ENCODE peak calls at places on chromosomes 12 and 14, in six cellular contexts. S, V, F, G, O and H are unnamed samples.

GRCh38 chr12:54240971-54241588 is 38.8 kb downstream of the CBX5 start:
- DNase-seq in S (no peak), V (no peak), F (no peak), G (no peak), O (no peak), H (no peak)

GRCh38 chr14:22472466-22472865 is 116.6 kb downstream of the DAD1 start:
- DNase-seq in S (no peak), V (no peak), F (no peak), G (no peak), O (no peak), H (no peak)

GRCh38 chr12:72272731-72273498 is 745 bp downstream of the TRHDE start:
- DNase-seq in S (no peak), V (peak), F (peak), G (no peak), O (no peak), H (peak)

GRCh38 chr14:73239463-73240241 is 2.3 kb downstream of the PAPLN start:
- DNase-seq in S (peak), V (peak), F (peak), G (no peak), O (peak), H (no peak)

GRCh38 chr14:32472512-32473472 is 143.7 kb downstream of the AKAP6 start:
- DNase-seq in S (no peak), V (peak), F (no peak), G (no peak), O (no peak), H (peak)

GRCh38 chr14:40987481-40987880 is 619.2 kb upstream of the LRFN5 start:
- DNase-seq in S (no peak), V (no peak), F (no peak), G (no peak), O (no peak), H (no peak)

GRCh38 chr14:58625438-58625837 is 12.3 kb upstream of the DACT1 start:
- DNase-seq in S (no peak), V (peak), F (no peak), G (no peak), O (no peak), H (no peak)

GRCh38 chr14:58805605-58806358 is 168.0 kb downstream of the DACT1 start:
- DNase-seq in S (no peak), V (no peak), F (no peak), G (peak), O (no peak), H (peak)

GRCh38 chr12:50922820-50923219 is 29.5 kb upstream of the HIGD1C start:
- DNase-seq in S (no peak), V (no peak), F (no peak), G (no peak), O (no peak), H (no peak)

GRCh38 chr12:3332190-3332589 is 158.8 kb upstream of the PRMT8 start:
- DNase-seq in S (no peak), V (peak), F (no peak), G (no peak), O (no peak), H (no peak)

GRCh38 chr12:133135747-133136146 is 5.3 kb downstream of the ZNF10 start:
- DNase-seq in S (no peak), V (no peak), F (no peak), G (no peak), O (no peak), H (no peak)

GRCh38 chr14:20631821-20632389 is 9.6 kb downstream of the OR6S1 start:
- DNase-seq in S (peak), V (peak), F (peak), G (peak), O (peak), H (no peak)

GRCh38 chr14:35380794-35381193 is 23.8 kb downstream of the NFKBIA start:
- DNase-seq in S (no peak), V (no peak), F (no peak), G (no peak), O (no peak), H (no peak)

GRCh38 chr14:53850714-53851296 is 105.8 kb downstream of the BMP4 start:
- DNase-seq in S (no peak), V (no peak), F (no peak), G (no peak), O (no peak), H (no peak)

GRCh38 chr12:87216436-87216835 is 812.8 kb downstream of the C12orf50 start:
- DNase-seq in S (no peak), V (no peak), F (no peak), G (no peak), O (no peak), H (no peak)

GRCh38 chr14:101839236-101839635 is 77.7 kb downstream of the PPP2R5C start:
- DNase-seq in S (no peak), V (no peak), F (no peak), G (no peak), O (no peak), H (no peak)

GRCh38 chr12:122981036-122981471 is 573 bp downstream of the ARL6IP4 start:
- DNase-seq in S (no peak), V (no peak), F (no peak), G (no peak), O (no peak), H (no peak)

GRCh38 chr14:89351364-89351957 is 65.6 kb downstream of the FOXN3 start:
- DNase-seq in S (no peak), V (no peak), F (peak), G (no peak), O (no peak), H (peak)

GRCh38 chr14:73526036-73526984 is 10.6 kb upstream of the ACOT1 start:
- DNase-seq in S (no peak), V (peak), F (peak), G (no peak), O (no peak), H (peak)

GRCh38 chr12:15011162-15011561 is 38.3 kb downstream of the PDE6H start:
- DNase-seq in S (no peak), V (peak), F (no peak), G (no peak), O (no peak), H (no peak)

GRCh38 chr12:28535216-28535615 is 345.0 kb downstream of the CCDC91 start:
- DNase-seq in S (no peak), V (no peak), F (no peak), G (no peak), O (no peak), H (no peak)

GRCh38 chr12:66074561-66074960 is 56.0 kb downstream of the LLPH start:
- DNase-seq in S (no peak), V (no peak), F (no peak), G (no peak), O (no peak), H (no peak)

GRCh38 chr12:65826513-65827171 is 2.4 kb downstream of the HMGA2 start:
- DNase-seq in S (no peak), V (no peak), F (no peak), G (no peak), O (no peak), H (no peak)

GRCh38 chr14:35268946-35269345 is 23.2 kb upstream of the PSMA6 start:
- DNase-seq in S (no peak), V (no peak), F (no peak), G (no peak), O (no peak), H (no peak)

GRCh38 chr12:106682594-106683234 is 91.8 kb upstream of the RIC8B start:
- DNase-seq in S (no peak), V (no peak), F (no peak), G (no peak), O (no peak), H (no peak)

GRCh38 chr14:90871605-90872233 is 55.5 kb upstream of the TTC7B start:
- DNase-seq in S (no peak), V (no peak), F (no peak), G (no peak), O (no peak), H (no peak)